ENCODE peak calls at places on chromosomes 11 and 22, in ten cellular contexts. One of them, this sample, is unnamed.

GRCh38 chr22:32396746-32397145 is 15.3 kb downstream of the RTCB start:
- DNase-seq in NCI-H748 treated with DMSO at 0.1 percent for 48 hours: no peak
- DNase-seq in GM06990: no peak
- DNase-seq in NCI-H2029 treated with DMSO at 0.1 percent for 48 hours: no peak
- DNase-seq in Calu3: no peak
- DNase-seq in T1000: no peak
- DNase-seq in ecto neural progenitor cell: no peak
- DNase-seq in HFFc6: no peak
- DNase-seq in myocyte: peak
- DNase-seq in ELF-1: no peak
- DNase-seq in this sample: no peak

GRCh38 chr11:68810164-68810563 is 31.6 kb downstream of the CPT1A start:
- DNase-seq in NCI-H748 treated with DMSO at 0.1 percent for 48 hours: no peak
- DNase-seq in GM06990: no peak
- DNase-seq in NCI-H2029 treated with DMSO at 0.1 percent for 48 hours: no peak
- DNase-seq in Calu3: no peak
- DNase-seq in T1000: no peak
- DNase-seq in ecto neural progenitor cell: no peak
- DNase-seq in HFFc6: no peak
- DNase-seq in myocyte: peak
- DNase-seq in ELF-1: no peak
- DNase-seq in this sample: no peak

GRCh38 chr11:45079943-45080719 is 66.3 kb upstream of the PRDM11 start:
- DNase-seq in NCI-H748 treated with DMSO at 0.1 percent for 48 hours: no peak
- DNase-seq in GM06990: peak
- DNase-seq in NCI-H2029 treated with DMSO at 0.1 percent for 48 hours: no peak
- DNase-seq in Calu3: no peak
- DNase-seq in T1000: no peak
- DNase-seq in ecto neural progenitor cell: no peak
- DNase-seq in HFFc6: no peak
- DNase-seq in myocyte: no peak
- DNase-seq in ELF-1: no peak
- DNase-seq in this sample: peak

GRCh38 chr22:21762712-21763581 is 27.4 kb upstream of the YPEL1 start:
- DNase-seq in NCI-H748 treated with DMSO at 0.1 percent for 48 hours: no peak
- DNase-seq in GM06990: no peak
- DNase-seq in NCI-H2029 treated with DMSO at 0.1 percent for 48 hours: no peak
- DNase-seq in Calu3: no peak
- DNase-seq in T1000: no peak
- DNase-seq in ecto neural progenitor cell: no peak
- DNase-seq in HFFc6: no peak
- DNase-seq in myocyte: peak
- DNase-seq in ELF-1: no peak
- DNase-seq in this sample: no peak

GRCh38 chr11:36053901-36054300 is 110.0 kb downstream of the LDLRAD3 start:
- DNase-seq in NCI-H748 treated with DMSO at 0.1 percent for 48 hours: no peak
- DNase-seq in GM06990: no peak
- DNase-seq in NCI-H2029 treated with DMSO at 0.1 percent for 48 hours: no peak
- DNase-seq in Calu3: no peak
- DNase-seq in T1000: no peak
- DNase-seq in ecto neural progenitor cell: no peak
- DNase-seq in HFFc6: no peak
- DNase-seq in myocyte: no peak
- DNase-seq in ELF-1: no peak
- DNase-seq in this sample: no peak

GRCh38 chr22:22464541-22465054 is 43.9 kb downstream of the ZNF280B start:
- DNase-seq in NCI-H748 treated with DMSO at 0.1 percent for 48 hours: no peak
- DNase-seq in GM06990: no peak
- DNase-seq in NCI-H2029 treated with DMSO at 0.1 percent for 48 hours: no peak
- DNase-seq in Calu3: no peak
- DNase-seq in T1000: no peak
- DNase-seq in ecto neural progenitor cell: no peak
- DNase-seq in HFFc6: no peak
- DNase-seq in myocyte: no peak
- DNase-seq in ELF-1: no peak
- DNase-seq in this sample: no peak

GRCh38 chr22:40857309-40857851 is 432 bp downstream of the XPNPEP3 start:
- DNase-seq in NCI-H748 treated with DMSO at 0.1 percent for 48 hours: no peak
- DNase-seq in GM06990: no peak
- DNase-seq in NCI-H2029 treated with DMSO at 0.1 percent for 48 hours: no peak
- DNase-seq in Calu3: no peak
- DNase-seq in T1000: no peak
- DNase-seq in ecto neural progenitor cell: no peak
- DNase-seq in HFFc6: no peak
- DNase-seq in myocyte: no peak
- DNase-seq in ELF-1: no peak
- DNase-seq in this sample: no peak

GRCh38 chr22:37019309-37020191 is at the start of the genes MPST and TST:
- DNase-seq in NCI-H748 treated with DMSO at 0.1 percent for 48 hours: no peak
- DNase-seq in GM06990: peak
- DNase-seq in NCI-H2029 treated with DMSO at 0.1 percent for 48 hours: no peak
- DNase-seq in Calu3: peak
- DNase-seq in T1000: no peak
- DNase-seq in ecto neural progenitor cell: peak
- DNase-seq in HFFc6: peak
- DNase-seq in myocyte: peak
- DNase-seq in ELF-1: peak
- DNase-seq in this sample: peak

GRCh38 chr11:61866958-61867343 is 24.4 kb downstream of the FADS3 start:
- DNase-seq in NCI-H748 treated with DMSO at 0.1 percent for 48 hours: no peak
- DNase-seq in GM06990: no peak
- DNase-seq in NCI-H2029 treated with DMSO at 0.1 percent for 48 hours: no peak
- DNase-seq in Calu3: no peak
- DNase-seq in T1000: no peak
- DNase-seq in ecto neural progenitor cell: no peak
- DNase-seq in HFFc6: no peak
- DNase-seq in myocyte: no peak
- DNase-seq in ELF-1: no peak
- DNase-seq in this sample: no peak

GRCh38 chr11:77287136-77287535 is 14.3 kb downstream of the GDPD4 start:
- DNase-seq in NCI-H748 treated with DMSO at 0.1 percent for 48 hours: no peak
- DNase-seq in GM06990: no peak
- DNase-seq in NCI-H2029 treated with DMSO at 0.1 percent for 48 hours: no peak
- DNase-seq in Calu3: no peak
- DNase-seq in T1000: no peak
- DNase-seq in ecto neural progenitor cell: no peak
- DNase-seq in HFFc6: no peak
- DNase-seq in myocyte: peak
- DNase-seq in ELF-1: no peak
- DNase-seq in this sample: no peak

GRCh38 chr11:122235615-122236014 is 119.6 kb upstream of the BLID start:
- DNase-seq in NCI-H748 treated with DMSO at 0.1 percent for 48 hours: no peak
- DNase-seq in GM06990: no peak
- DNase-seq in NCI-H2029 treated with DMSO at 0.1 percent for 48 hours: no peak
- DNase-seq in Calu3: no peak
- DNase-seq in T1000: peak
- DNase-seq in ecto neural progenitor cell: no peak
- DNase-seq in HFFc6: peak
- DNase-seq in myocyte: peak
- DNase-seq in ELF-1: peak
- DNase-seq in this sample: no peak

This sample was measured in Right ventricle myocardium inferior.